ENCODE peak calls at places on chromosomes 16 and 17, in six cellular contexts. H is tibial nerve, V is PC-9, W is lung, A is testis, J is K562. L is an unnamed sample.
A peak's percentile ranks its signal among the peaks of the same experiment; 100 is the strongest.

GRCh38 chr17:21275047-21275578 is 9.4 kb upstream of the MAP2K3 start:
- DNase-seq in H (no peak), J (no peak), W (no peak), V (no peak), A (no peak), L (no peak)

GRCh38 chr17:246851-247421 is 65.5 kb upstream of the DOC2B start:
- DNase-seq in W (no peak), J (no peak), H (no peak), A (no peak), V (no peak), L (no peak)

GRCh38 chr17:3552916-3553315 is 4.7 kb downstream of the TRPV3 start:
- DNase-seq in H (no peak), A (no peak), W (no peak), J (no peak), V (no peak), L (no peak)

GRCh38 chr17:57523926-57524634 is 221.0 kb downstream of the CCDC182 start:
- DNase-seq in A (no peak), W (peak; percentile 63), J (no peak), H (no peak), V (no peak), L (peak; percentile 28)

GRCh38 chr16:2090819-2091721 is 43.3 kb downstream of the TSC2 start:
- DNase-seq in W (peak; percentile 85), V (peak; percentile 62), A (peak; percentile 70), H (peak; percentile 36), J (peak; percentile 80), L (no peak)

GRCh38 chr17:57468932-57469775 is 212.8 kb downstream of the MSI2 start:
- DNase-seq in J (no peak), V (no peak), A (no peak), W (no peak), H (no peak), L (no peak)

GRCh38 chr17:62653002-62653830 is 25.7 kb downstream of the MRC2 start:
- DNase-seq in J (peak; percentile 88), A (peak; percentile 44), H (no peak), W (peak; percentile 74), V (no peak), L (peak; percentile 78)

GRCh38 chr16:74700206-74701040 is at the start of gene MLKL:
- DNase-seq in W (peak; percentile 72), A (peak; percentile 41), J (peak; percentile 43), V (peak; percentile 59), H (peak; percentile 35), L (peak; percentile 74)

GRCh38 chr17:602436-602835 is 112.2 kb downstream of the VPS53 start:
- DNase-seq in V (no peak), H (no peak), A (no peak), W (no peak), J (no peak), L (no peak)

GRCh38 chr17:21199311-21199710 is 14.7 kb downstream of the TMEM11 start:
- DNase-seq in V (no peak), W (no peak), H (no peak), J (no peak), A (no peak), L (no peak)

GRCh38 chr16:53358884-53359283 is 75.4 kb upstream of the RBL2 start:
- DNase-seq in H (no peak), J (no peak), A (no peak), V (no peak), W (no peak), L (peak; percentile 24)

DNA sequence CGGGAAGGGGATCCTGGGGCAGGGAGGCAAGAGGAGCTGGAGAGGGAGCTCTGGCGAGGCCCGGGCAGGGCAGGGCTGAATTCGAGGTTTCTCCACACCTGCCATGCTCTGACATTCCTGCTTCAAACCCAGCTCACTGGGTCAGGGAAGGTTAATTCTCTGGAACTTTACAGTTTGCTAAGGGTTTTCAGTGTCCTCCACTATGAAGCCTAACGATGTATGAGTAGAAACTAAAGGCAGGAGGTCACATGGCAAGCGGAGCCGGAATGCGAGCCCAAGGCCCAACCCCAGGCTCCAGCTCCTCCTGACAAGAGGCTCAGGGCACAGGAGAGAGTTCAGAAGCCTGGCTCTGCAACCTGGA is 29.2 kb downstream of the DCAKD start:
- DNase-seq in V (no peak), A (peak; percentile 44), J (no peak), W (no peak), H (no peak), L (no peak)
- TF ChIP-seq CTCF in V (peak; percentile 38), A (no peak), J (no peak), W (no peak), H (no peak), L (no peak)

DNA sequence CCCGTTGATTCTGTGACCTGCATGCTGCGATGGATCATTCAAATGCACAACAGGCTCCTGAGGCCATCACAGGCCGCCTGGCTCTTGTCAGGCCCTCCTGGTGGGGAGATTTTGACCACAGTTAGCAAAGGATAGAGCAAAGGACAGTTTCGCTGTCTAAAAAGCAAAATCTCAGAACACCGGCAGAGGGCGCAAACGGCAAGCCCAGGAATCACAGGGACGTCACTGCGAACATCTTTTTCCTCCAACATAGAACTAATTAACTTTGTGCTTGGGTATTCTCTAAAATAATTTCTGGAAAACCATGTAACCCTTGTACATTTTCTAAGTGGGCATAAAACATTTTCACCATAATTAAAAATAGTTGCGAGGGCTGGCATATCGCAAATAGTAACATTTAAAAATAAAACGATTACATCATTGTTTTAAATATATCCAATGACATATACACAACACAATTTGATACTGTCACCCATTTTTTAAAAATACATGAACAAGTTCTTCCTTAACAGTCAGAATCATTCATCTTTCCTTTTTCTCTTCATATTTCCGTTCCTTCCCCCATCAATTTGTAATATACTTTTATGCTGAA is 19.7 kb upstream of the SLC47A1 start:
- DNase-seq in H (peak; percentile 78), W (peak; percentile 69), A (peak; percentile 85), J (peak; percentile 39), V (peak; percentile 58), L (no peak)
- H3K4me3 ChIP-seq in H (no peak overlapping the region), W (no peak overlapping the region), A (no peak overlapping the region), J (no peak overlapping the region), V (no peak overlapping the region), L (no peak overlapping the region)

GRCh38 chr17:37836593-37836992 is 87.6 kb upstream of the TBC1D3K start:
- DNase-seq in H (no peak), J (no peak), V (no peak), W (no peak), A (no peak), L (no peak)

GRCh38 chr17:37838276-37838675 is 85.9 kb upstream of the TBC1D3K start:
- DNase-seq in A (no peak), W (no peak), H (no peak), J (no peak), V (no peak), L (no peak)

GRCh38 chr17:37840576-37840975 is 83.6 kb upstream of the TBC1D3K start:
- DNase-seq in V (no peak), H (no peak), A (no peak), W (no peak), J (no peak), L (no peak)

GRCh38 chr17:37841232-37841631 is 83.0 kb upstream of the TBC1D3K start:
- DNase-seq in J (no peak), W (no peak), V (no peak), H (no peak), A (no peak), L (no peak)

DNA sequence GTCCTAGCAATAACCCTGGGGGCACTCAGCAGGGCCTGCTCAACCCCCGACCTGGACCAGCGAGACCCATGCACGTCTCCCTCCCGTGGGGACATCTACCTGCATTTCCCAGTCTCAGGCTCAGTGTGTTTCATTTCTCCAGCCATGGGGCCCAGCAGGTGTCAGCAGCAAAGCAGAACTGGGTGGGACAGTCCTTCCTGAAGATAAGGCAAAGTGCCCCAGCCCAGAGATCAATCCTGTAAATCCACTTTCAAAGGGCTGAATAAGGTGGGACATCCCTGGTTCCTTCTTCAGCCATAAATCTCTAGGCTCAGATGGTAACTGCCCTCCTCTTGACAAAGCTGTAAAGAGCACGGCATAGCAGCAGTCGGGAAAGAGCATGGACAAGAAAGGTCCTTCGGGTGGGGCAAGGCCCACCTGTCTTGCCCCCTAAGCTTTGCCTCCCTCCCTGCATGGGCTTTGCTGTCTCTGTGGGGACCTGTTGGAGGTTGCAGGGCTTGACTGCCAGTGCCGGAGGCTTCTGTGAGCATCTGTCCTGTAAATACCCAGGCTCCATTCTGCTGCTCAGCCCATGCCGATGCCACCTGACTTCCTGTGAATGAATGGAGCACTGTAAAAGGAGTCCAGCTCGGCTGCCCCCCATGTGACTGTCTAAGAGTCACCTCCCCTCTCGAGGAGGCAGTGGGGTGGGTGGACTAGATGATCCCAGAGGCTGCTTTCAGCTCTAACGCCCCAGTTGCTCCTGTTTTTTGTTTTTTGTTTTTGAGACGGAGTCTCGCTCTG is 84.8 kb upstream of the TBC1D3K start:
- DNase-seq in V (no peak), J (no peak), W (no peak), H (no peak), A (no peak), L (no peak)
- H3K27me3 ChIP-seq in V (peaks cover 24% of the 10 kb centered on the region), J (peaks cover 69% of the 10 kb centered on the region), W (no peaks in the 10 kb centered on the region), H (peaks cover 7% of the 10 kb centered on the region), A (no peaks in the 10 kb centered on the region), L (no peaks in the 10 kb centered on the region)

GRCh38 chr16:24526701-24527470 is 12.5 kb upstream of the RBBP6 start:
- DNase-seq in H (no peak), A (no peak), J (no peak), V (no peak), W (no peak), L (no peak)
- TF ChIP-seq CTCF in H (no peak), A (no peak), J (no peak), V (no peak), W (no peak), L (no peak)

DNA sequence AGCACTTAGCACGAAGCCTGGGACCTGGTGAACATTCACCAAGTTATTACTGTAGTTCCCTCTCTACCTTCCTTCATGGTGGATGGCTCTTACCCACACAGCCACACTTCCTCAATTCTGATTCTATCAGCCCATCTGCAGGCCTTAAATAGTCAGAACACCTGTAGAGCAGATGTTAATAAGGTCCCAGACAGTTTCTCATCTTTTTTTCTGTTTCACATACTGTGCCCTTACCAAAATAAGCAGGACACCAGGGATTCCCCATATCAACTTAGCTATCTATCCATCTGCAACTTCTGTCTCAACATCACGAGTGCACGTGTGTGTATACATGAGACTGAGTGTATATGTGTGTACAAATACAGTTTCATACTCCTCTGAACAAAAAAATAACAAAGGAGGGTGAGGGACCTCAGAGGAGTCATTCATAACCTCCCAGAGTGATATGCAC is 2.8 kb downstream of the RECQL5 start:
- DNase-seq in V (no peak), W (no peak), J (no peak), H (no peak), A (no peak), L (peak; percentile 81)
- H3K4me3 ChIP-seq in V (no peak overlapping the region), W (no peak overlapping the region), J (no peak overlapping the region), H (no peak overlapping the region), A (no peak overlapping the region), L (peak overlapping the region; percentile 2)

GRCh38 chr17:49450181-49450580 is 35.5 kb upstream of the PHB1 start:
- DNase-seq in A (no peak), W (no peak), V (no peak), J (no peak), H (no peak), L (no peak)

GRCh38 chr17:49454050-49454449 is 39.4 kb upstream of the PHB1 start:
- DNase-seq in J (no peak), W (no peak), V (no peak), A (peak; percentile 66), H (no peak), L (no peak)

GRCh38 chr17:49455226-49455968 is 39.7 kb upstream of the NGFR start:
- DNase-seq in W (no peak), H (no peak), J (no peak), A (no peak), V (no peak), L (no peak)

GRCh38 chr17:49450735-49451134 is 36.1 kb upstream of the PHB1 start:
- DNase-seq in W (no peak), H (no peak), A (no peak), J (no peak), V (no peak), L (no peak)

GRCh38 chr17:49452173-49452572 is 37.5 kb upstream of the PHB1 start:
- DNase-seq in J (peak; percentile 78), V (no peak), H (no peak), W (no peak), A (no peak), L (no peak)
- H3K27me3 ChIP-seq in J (peaks cover 47% of the 10 kb centered on the region), V (peaks cover 45% of the 10 kb centered on the region), H (no peaks in the 10 kb centered on the region), W (no peaks in the 10 kb centered on the region), A (no peaks in the 10 kb centered on the region), L (no peaks in the 10 kb centered on the region)